ENCODE peak calls at places on chromosome 20, in eight cellular contexts. W is AG10803; A is stimulated activated CD4-positive, alpha-beta T cell treated with anti-CD3 and anti-CD28 coated beads, Interleukin-2, amount 100 ng/mL, for 48 hours; H is lung microvascular endothelial cell; V is lung; F is frontal cortex; T is EL; X is left colon. S is an unnamed sample.

GRCh38 chr20:25279403-25279802 is 31.5 kb downstream of the PYGB start:
- DNase-seq in W (no peak), A (no peak), H (no peak), V (no peak), F (no peak), T (no peak), X (peak), S (no peak)

GRCh38 chr20:62161347-62161746 is 17.8 kb downstream of the SS18L1 start:
- DNase-seq in W (no peak), A (no peak), H (peak), V (no peak), F (no peak), T (peak), X (no peak), S (no peak)

GRCh38 chr20:47973519-47974233 is 188.4 kb upstream of the SULF2 start:
- DNase-seq in W (no peak), A (no peak), H (peak), V (no peak), F (no peak), T (no peak), X (no peak), S (no peak)

GRCh38 chr20:53642196-53643030 is 48.8 kb upstream of the ZNF217 start:
- DNase-seq in W (peak), A (no peak), H (peak), V (no peak), F (no peak), T (peak), X (peak), S (no peak)

GRCh38 chr20:47713941-47714450 is 71.3 kb downstream of the SULF2 start:
- DNase-seq in W (peak), A (no peak), H (peak), V (no peak), F (no peak), T (peak), X (no peak), S (peak)

GRCh38 chr20:43955244-43956191 is 40.9 kb downstream of the TOX2 start:
- DNase-seq in W (peak), A (no peak), H (no peak), V (peak), F (no peak), T (peak), X (no peak), S (no peak)

GRCh38 chr20:4112490-4113420 is 97.4 kb upstream of the RNF24 start:
- DNase-seq in W (peak), A (no peak), H (peak), V (peak), F (no peak), T (peak), X (peak), S (no peak)

GRCh38 chr20:973785-974194 is 28.3 kb downstream of the RSPO4 start:
- DNase-seq in W (peak), A (peak), H (peak), V (peak), F (no peak), T (peak), X (no peak), S (no peak)

GRCh38 chr20:57654363-57654997 is 34.3 kb upstream of the ZBP1 start:
- DNase-seq in W (peak), A (peak), H (peak), V (peak), F (peak), T (peak), X (peak), S (peak)

GRCh38 chr20:37526238-37526838 is 1.3 kb downstream of the BLCAP start:
- DNase-seq in W (peak), A (no peak), H (peak), V (no peak), F (no peak), T (peak), X (peak), S (no peak)

GRCh38 chr20:53413188-53413631 is 180.4 kb downstream of the ZNF217 start:
- DNase-seq in W (no peak), A (peak), H (peak), V (peak), F (no peak), T (no peak), X (peak), S (no peak)

GRCh38 chr20:64102647-64103354 is 4.6 kb downstream of the NPBWR2 start:
- DNase-seq in W (no peak), A (no peak), H (peak), V (no peak), F (no peak), T (no peak), X (no peak), S (no peak)

GRCh38 chr20:64254571-64255360 is 782 bp upstream of the PCMTD2 start:
- DNase-seq in W (no peak), A (no peak), H (peak), V (no peak), F (no peak), T (no peak), X (no peak), S (peak)

GRCh38 chr20:58587467-58587866 is 63.6 kb upstream of the STX16 start:
- DNase-seq in W (no peak), A (no peak), H (no peak), V (no peak), F (no peak), T (no peak), X (no peak), S (no peak)

GRCh38 chr20:38633577-38634093 is 32.0 kb downstream of the ARHGAP40 start:
- DNase-seq in W (peak), A (peak), H (peak), V (peak), F (peak), T (peak), X (peak), S (peak)

GRCh38 chr20:30488941-30489601 is 768.4 kb upstream of the DEFB115 start:
- DNase-seq in W (no peak), A (no peak), H (no peak), V (no peak), F (no peak), T (no peak), X (no peak), S (no peak)

GRCh38 chr20:20492521-20493334 is 124.8 kb downstream of the INSM1 start:
- DNase-seq in W (no peak), A (no peak), H (peak), V (no peak), F (no peak), T (no peak), X (no peak), S (no peak)

GRCh38 chr20:4957939-4958362 is 43.4 kb downstream of the SLC23A2 start:
- DNase-seq in W (peak), A (no peak), H (no peak), V (peak), F (no peak), T (no peak), X (no peak), S (no peak)

GRCh38 chr20:61295249-61295648 is 43.2 kb downstream of the CDH4 start:
- DNase-seq in W (no peak), A (no peak), H (no peak), V (no peak), F (no peak), T (peak), X (no peak), S (no peak)

GRCh38 chr20:45509091-45509490 is 6.3 kb downstream of the SPINT3 start:
- DNase-seq in W (no peak), A (no peak), H (no peak), V (no peak), F (no peak), T (no peak), X (no peak), S (no peak)

GRCh38 chr20:31718952-31719643 is 3.6 kb downstream of the BCL2L1 start:
- DNase-seq in W (no peak), A (no peak), H (no peak), V (peak), F (no peak), T (no peak), X (no peak), S (no peak)

GRCh38 chr20:63064310-63064709 is 57.5 kb upstream of the BHLHE23 start:
- DNase-seq in W (no peak), A (no peak), H (no peak), V (no peak), F (no peak), T (no peak), X (no peak), S (no peak)

GRCh38 chr20:20820104-20820503 is 107.7 kb upstream of the RALGAPA2 start:
- DNase-seq in W (no peak), A (no peak), H (peak), V (no peak), F (no peak), T (peak), X (no peak), S (no peak)